ENCODE peak calls at places on chromosomes 13 and 19, in seven cellular contexts. O is NCI-H2029; Z is stimulated activated CD4-positive, alpha-beta T cell treated with anti-CD3 and anti-CD28 coated beads, Interleukin-15, amount 100 ng/mL, for 1 hour; N is kidney epithelial cell; W is GM13976; G is immature natural killer cell; S is hypothalamus. P is an unnamed sample.

GRCh38 chr13:42814868-42815267 is 33.5 kb downstream of the FAM216B start:
- DNase-seq in O (no peak), Z (no peak), N (no peak), W (no peak), G (no peak), S (no peak), P (no peak)

GRCh38 chr13:101473458-101473857 is 21.0 kb downstream of the ITGBL1 start:
- DNase-seq in O (no peak), Z (no peak), N (no peak), W (no peak), G (no peak), S (no peak), P (no peak)

GRCh38 chr13:26967119-26968038 is 204.2 kb downstream of the USP12 start:
- DNase-seq in O (no peak), Z (no peak), N (no peak), W (no peak), G (no peak), S (no peak), P (no peak)

GRCh38 chr19:28968721-28969120 is 244.2 kb downstream of the UQCRFS1 start:
- DNase-seq in O (no peak), Z (no peak), N (no peak), W (no peak), G (no peak), S (no peak), P (no peak)

GRCh38 chr13:75486654-75487053 is 4.7 kb upstream of the TBC1D4 start:
- DNase-seq in O (no peak), Z (no peak), N (no peak), W (no peak), G (no peak), S (no peak), P (no peak)

GRCh38 chr19:2561895-2562294 is 86.0 kb downstream of the GADD45B start:
- DNase-seq in O (no peak), Z (peak; percentile 42), N (no peak), W (peak; percentile 89), G (peak; percentile 63), S (no peak), P (no peak)

GRCh38 chr19:45475537-45476348 is 7.9 kb downstream of the FOSB start:
- DNase-seq in O (no peak), Z (no peak), N (no peak), W (no peak), G (no peak), S (no peak), P (no peak)

GRCh38 chr13:48660356-48661076 is 6.8 kb downstream of the CYSLTR2 start:
- DNase-seq in O (no peak), Z (no peak), N (no peak), W (no peak), G (no peak), S (no peak), P (no peak)